ENCODE peak calls at places on chromosomes 1 and 21, in seven cellular contexts. O is HuH-7.5; C is stimulated activated CD8-positive, alpha-beta memory T cell treated with anti-CD3 and anti-CD28 coated beads, Interleukin-15, amount 100 ng/mL, for 1 hour; U is HS-5; G is GM06990; W is ovary; N is CD4-positive, alpha-beta T cell. P is an unnamed sample.

GRCh38 chr1:43349594-43350306 is 9.0 kb upstream of the CDC20 start:
- DNase-seq in O (no peak), W (no peak), U (no peak), C (no peak), G (no peak), N (no peak), P (peak; percentile 26)

GRCh38 chr1:234316486-234316885 is 56.8 kb upstream of the COA6 start:
- DNase-seq in C (no peak), W (no peak), N (no peak), O (no peak), G (no peak), U (no peak), P (no peak)

GRCh38 chr1:78355646-78356045 is 135.1 kb upstream of the PTGFR start:
- DNase-seq in N (no peak), U (no peak), W (no peak), G (no peak), O (no peak), C (no peak), P (no peak)

GRCh38 chr1:113508364-113509164 is 118.2 kb downstream of the MAGI3 start:
- DNase-seq in N (no peak), W (no peak), U (no peak), G (no peak), O (peak; percentile 19), C (no peak), P (no peak)

GRCh38 chr21:33430858-33431257 is 27.6 kb downstream of the IFNGR2 start:
- DNase-seq in G (no peak), U (no peak), O (no peak), W (no peak), N (no peak), C (no peak), P (no peak)

GRCh38 chr1:30751830-30752650 is 5.5 kb downstream of the LAPTM5 start:
- DNase-seq in N (no peak), O (no peak), C (no peak), U (no peak), W (no peak), G (peak; percentile 59), P (no peak)

GRCh38 chr1:212158912-212159796 is 123.6 kb downstream of the DTL start:
- DNase-seq in O (no peak), N (no peak), C (no peak), G (peak; percentile 59), W (no peak), U (no peak), P (no peak)

GRCh38 chr1:229952135-229952534 is 114.9 kb upstream of the GALNT2 start:
- DNase-seq in W (no peak), N (no peak), C (no peak), U (no peak), G (no peak), O (no peak), P (no peak)

GRCh38 chr1:165954940-165955339 is 127.5 kb downstream of the UCK2 start:
- DNase-seq in N (no peak), U (no peak), G (no peak), W (no peak), O (no peak), C (no peak), P (peak; percentile 80)

P was measured in cardiac fibroblast.